ENCODE peak calls at places on chromosomes 6 and 20, in seven cellular contexts. One of them, this sample, is unnamed.

GRCh38 chr6:14129572-14129971 is 12.0 kb downstream of the CD83 start:
- DNase-seq in DND-41: peak; percentile 45
- DNase-seq in kidney: no peak
- DNase-seq in hepatocyte: peak; percentile 84
- DNase-seq in A549: peak; percentile 58
- DNase-seq in AG04450: peak; percentile 49
- DNase-seq in thoracic aorta: no peak
- DNase-seq in this sample: peak; percentile 56

GRCh38 chr6:151679081-151679480 is 128.4 kb upstream of the ESR1 start:
- DNase-seq in AG04450: no peak
- DNase-seq in A549: no peak
- DNase-seq in hepatocyte: no peak
- DNase-seq in DND-41: no peak
- DNase-seq in thoracic aorta: no peak
- DNase-seq in kidney: no peak
- DNase-seq in this sample: no peak

GRCh38 chr6:144063744-144064401 is 31.5 kb downstream of the SF3B5 start:
- DNase-seq in kidney: peak; percentile 95
- DNase-seq in hepatocyte: peak; percentile 88
- DNase-seq in DND-41: peak; percentile 53
- DNase-seq in AG04450: no peak
- DNase-seq in A549: peak; percentile 53
- DNase-seq in thoracic aorta: peak; percentile 59
- DNase-seq in this sample: peak; percentile 91

GRCh38 chr6:170178266-170178560 is 112.7 kb downstream of the DLL1 start:
- DNase-seq in hepatocyte: no peak
- DNase-seq in kidney: no peak
- DNase-seq in DND-41: no peak
- DNase-seq in thoracic aorta: no peak
- DNase-seq in A549: no peak
- DNase-seq in AG04450: no peak
- DNase-seq in this sample: no peak

GRCh38 chr6:100099189-100100074 is 105.4 kb upstream of the MCHR2 start:
- DNase-seq in hepatocyte: peak; percentile 39
- DNase-seq in kidney: no peak
- DNase-seq in thoracic aorta: no peak
- DNase-seq in A549: peak; percentile 20
- DNase-seq in DND-41: no peak
- DNase-seq in AG04450: no peak
- DNase-seq in this sample: no peak

GRCh38 chr20:38723069-38723981 is 961 bp upstream of the SLC32A1 start:
- DNase-seq in DND-41: no peak
- DNase-seq in A549: no peak
- DNase-seq in AG04450: no peak
- DNase-seq in hepatocyte: no peak
- DNase-seq in kidney: no peak
- DNase-seq in thoracic aorta: no peak
- DNase-seq in this sample: no peak

GRCh38 chr20:23143098-23143497 is 57.0 kb upstream of the CD93 start:
- DNase-seq in AG04450: no peak
- DNase-seq in kidney: peak; percentile 76
- DNase-seq in thoracic aorta: peak; percentile 53
- DNase-seq in DND-41: peak; percentile 77
- DNase-seq in hepatocyte: peak; percentile 73
- DNase-seq in A549: peak; percentile 66
- DNase-seq in this sample: no peak

GRCh38 chr6:134029495-134030455 is 22.6 kb downstream of the SLC2A12 start:
- DNase-seq in A549: peak; percentile 78
- DNase-seq in hepatocyte: no peak
- DNase-seq in thoracic aorta: no peak
- DNase-seq in AG04450: no peak
- DNase-seq in kidney: no peak
- DNase-seq in DND-41: no peak
- DNase-seq in this sample: no peak

GRCh38 chr20:16007164-16007563 is 566.1 kb downstream of the KIF16B start:
- DNase-seq in AG04450: no peak
- DNase-seq in A549: no peak
- DNase-seq in hepatocyte: no peak
- DNase-seq in DND-41: no peak
- DNase-seq in kidney: no peak
- DNase-seq in thoracic aorta: no peak
- DNase-seq in this sample: no peak

GRCh38 chr20:16011519-16011918 is 561.7 kb downstream of the KIF16B start:
- DNase-seq in DND-41: no peak
- DNase-seq in AG04450: no peak
- DNase-seq in A549: no peak
- DNase-seq in thoracic aorta: no peak
- DNase-seq in hepatocyte: no peak
- DNase-seq in kidney: no peak
- DNase-seq in this sample: no peak

GRCh38 chr20:16011061-16011460 is 562.2 kb downstream of the KIF16B start:
- DNase-seq in DND-41: no peak
- DNase-seq in AG04450: no peak
- DNase-seq in thoracic aorta: no peak
- DNase-seq in kidney: no peak
- DNase-seq in hepatocyte: no peak
- DNase-seq in A549: no peak
- DNase-seq in this sample: no peak

GRCh38 chr20:16005612-16006493 is 567.4 kb downstream of the KIF16B start:
- DNase-seq in hepatocyte: no peak
- DNase-seq in A549: no peak
- DNase-seq in AG04450: no peak
- DNase-seq in DND-41: no peak
- DNase-seq in kidney: no peak
- DNase-seq in thoracic aorta: no peak
- DNase-seq in this sample: no peak

DNA sequence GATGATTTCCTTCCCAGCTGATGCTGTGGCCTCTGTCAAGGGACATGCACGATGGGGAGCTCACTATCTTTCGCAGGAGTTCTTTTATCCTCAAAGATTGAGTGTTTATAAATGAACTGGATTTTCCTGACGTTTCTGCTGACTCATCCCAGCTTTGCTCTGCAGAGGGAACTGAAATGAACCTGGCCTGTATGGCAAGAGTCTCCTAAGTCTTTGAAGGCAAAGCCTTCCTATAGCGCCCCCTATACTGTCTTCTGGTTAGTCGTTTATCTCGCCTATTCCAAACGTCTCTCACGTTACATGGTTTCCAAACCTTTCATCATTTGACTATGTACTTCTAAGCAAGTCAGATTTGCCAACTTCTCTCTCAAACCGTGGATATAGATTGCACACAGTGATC is 565.3 kb downstream of the KIF16B start:
- DNase-seq in AG04450: no peak
- DNase-seq in A549: peak; percentile 31
- DNase-seq in thoracic aorta: no peak
- DNase-seq in DND-41: no peak
- DNase-seq in kidney: no peak
- DNase-seq in hepatocyte: no peak
- DNase-seq in this sample: no peak
- TF ChIP-seq CTCF in AG04450: peak; percentile 11
- TF ChIP-seq CTCF in A549: no peak
- TF ChIP-seq CTCF in thoracic aorta: no peak
- TF ChIP-seq CTCF in DND-41: no peak
- TF ChIP-seq CTCF in kidney: no peak
- TF ChIP-seq CTCF in hepatocyte: no peak
- TF ChIP-seq CTCF in this sample: no peak

GRCh38 chr6:149898966-149899365 is 1.1 kb upstream of the RAET1E start:
- DNase-seq in AG04450: no peak
- DNase-seq in hepatocyte: no peak
- DNase-seq in DND-41: no peak
- DNase-seq in thoracic aorta: no peak
- DNase-seq in A549: no peak
- DNase-seq in kidney: no peak
- DNase-seq in this sample: no peak

GRCh38 chr6:149896491-149896890 is 1.4 kb downstream of the RAET1E start:
- DNase-seq in thoracic aorta: no peak
- DNase-seq in A549: no peak
- DNase-seq in kidney: no peak
- DNase-seq in DND-41: no peak
- DNase-seq in AG04450: no peak
- DNase-seq in hepatocyte: no peak
- DNase-seq in this sample: no peak

GRCh38 chr6:149899486-149899885 is 1.6 kb upstream of the RAET1E start:
- DNase-seq in DND-41: no peak
- DNase-seq in kidney: no peak
- DNase-seq in hepatocyte: no peak
- DNase-seq in A549: no peak
- DNase-seq in thoracic aorta: no peak
- DNase-seq in AG04450: no peak
- DNase-seq in this sample: no peak

GRCh38 chr6:149897015-149897697 is 757 bp downstream of the RAET1E start:
- DNase-seq in DND-41: no peak
- DNase-seq in thoracic aorta: peak; percentile 83
- DNase-seq in A549: peak; percentile 46
- DNase-seq in hepatocyte: no peak
- DNase-seq in kidney: peak; percentile 87
- DNase-seq in AG04450: peak; percentile 63
- DNase-seq in this sample: no peak

GRCh38 chr6:149897855-149898744 is at the start of gene RAET1E:
- DNase-seq in kidney: no peak
- DNase-seq in hepatocyte: no peak
- DNase-seq in thoracic aorta: no peak
- DNase-seq in A549: no peak
- DNase-seq in DND-41: no peak
- DNase-seq in AG04450: no peak
- DNase-seq in this sample: no peak
- H3K27ac ChIP-seq in kidney: peak within 1 kb of the TSS; percentile 29
- H3K27ac ChIP-seq in hepatocyte: no peak within 1 kb of the TSS
- H3K27ac ChIP-seq in thoracic aorta: peak within 1 kb of the TSS; percentile 73
- H3K27ac ChIP-seq in A549: peak within 1 kb of the TSS; percentile 94
- H3K27ac ChIP-seq in DND-41: no peak within 1 kb of the TSS
- H3K27ac ChIP-seq in AG04450: peak within 1 kb of the TSS; percentile 73
- H3K27ac ChIP-seq in this sample: no peak within 1 kb of the TSS

GRCh38 chr20:41608606-41609005 is 9.6 kb downstream of the CHD6 start:
- DNase-seq in A549: no peak
- DNase-seq in kidney: no peak
- DNase-seq in DND-41: no peak
- DNase-seq in thoracic aorta: no peak
- DNase-seq in AG04450: no peak
- DNase-seq in hepatocyte: no peak
- DNase-seq in this sample: no peak
- TF ChIP-seq CTCF in A549: no peak
- TF ChIP-seq CTCF in kidney: no peak
- TF ChIP-seq CTCF in DND-41: no peak
- TF ChIP-seq CTCF in thoracic aorta: no peak
- TF ChIP-seq CTCF in AG04450: no peak
- TF ChIP-seq CTCF in hepatocyte: no peak
- TF ChIP-seq CTCF in this sample: no peak

GRCh38 chr6:88449770-88450169 is 283.6 kb upstream of the CNR1 start:
- DNase-seq in kidney: no peak
- DNase-seq in thoracic aorta: no peak
- DNase-seq in A549: no peak
- DNase-seq in AG04450: no peak
- DNase-seq in hepatocyte: no peak
- DNase-seq in DND-41: no peak
- DNase-seq in this sample: no peak

GRCh38 chr6:88442731-88443130 is 276.6 kb upstream of the CNR1 start:
- DNase-seq in thoracic aorta: no peak
- DNase-seq in DND-41: no peak
- DNase-seq in AG04450: no peak
- DNase-seq in A549: no peak
- DNase-seq in hepatocyte: no peak
- DNase-seq in kidney: no peak
- DNase-seq in this sample: no peak

GRCh38 chr6:88443554-88443953 is 277.4 kb upstream of the CNR1 start:
- DNase-seq in thoracic aorta: no peak
- DNase-seq in kidney: no peak
- DNase-seq in hepatocyte: no peak
- DNase-seq in AG04450: no peak
- DNase-seq in DND-41: no peak
- DNase-seq in A549: no peak
- DNase-seq in this sample: no peak

GRCh38 chr6:88445188-88445958 is 279.2 kb upstream of the CNR1 start:
- DNase-seq in A549: no peak
- DNase-seq in kidney: no peak
- DNase-seq in thoracic aorta: no peak
- DNase-seq in DND-41: no peak
- DNase-seq in AG04450: no peak
- DNase-seq in hepatocyte: no peak
- DNase-seq in this sample: no peak
- H3K27ac ChIP-seq in A549: no peak overlapping the region
- H3K27ac ChIP-seq in kidney: no peak overlapping the region
- H3K27ac ChIP-seq in thoracic aorta: no peak overlapping the region
- H3K27ac ChIP-seq in DND-41: no peak overlapping the region
- H3K27ac ChIP-seq in AG04450: no peak overlapping the region
- H3K27ac ChIP-seq in hepatocyte: no peak overlapping the region
- H3K27ac ChIP-seq in this sample: no peak overlapping the region

GRCh38 chr6:109531446-109531845 is 48.4 kb upstream of the ZBTB24 start:
- DNase-seq in AG04450: no peak
- DNase-seq in thoracic aorta: no peak
- DNase-seq in A549: no peak
- DNase-seq in hepatocyte: no peak
- DNase-seq in DND-41: no peak
- DNase-seq in kidney: no peak
- DNase-seq in this sample: no peak

GRCh38 chr6:109523478-109523877 is 40.5 kb upstream of the ZBTB24 start:
- DNase-seq in kidney: no peak
- DNase-seq in DND-41: no peak
- DNase-seq in thoracic aorta: no peak
- DNase-seq in AG04450: no peak
- DNase-seq in hepatocyte: no peak
- DNase-seq in A549: no peak
- DNase-seq in this sample: no peak

GRCh38 chr6:109524129-109524528 is 41.1 kb upstream of the ZBTB24 start:
- DNase-seq in AG04450: no peak
- DNase-seq in kidney: no peak
- DNase-seq in hepatocyte: no peak
- DNase-seq in A549: no peak
- DNase-seq in thoracic aorta: no peak
- DNase-seq in DND-41: no peak
- DNase-seq in this sample: no peak

GRCh38 chr6:109526905-109527628 is 44.0 kb upstream of the ZBTB24 start:
- DNase-seq in hepatocyte: peak; percentile 80
- DNase-seq in DND-41: peak; percentile 67
- DNase-seq in thoracic aorta: no peak
- DNase-seq in A549: peak; percentile 63
- DNase-seq in kidney: peak; percentile 47
- DNase-seq in AG04450: peak; percentile 23
- DNase-seq in this sample: peak; percentile 42

GRCh38 chr6:109527989-109528388 is 45.0 kb upstream of the ZBTB24 start:
- DNase-seq in DND-41: no peak
- DNase-seq in kidney: no peak
- DNase-seq in thoracic aorta: no peak
- DNase-seq in hepatocyte: no peak
- DNase-seq in AG04450: no peak
- DNase-seq in A549: peak; percentile 17
- DNase-seq in this sample: no peak
- TF ChIP-seq CTCF in DND-41: peak; percentile 50
- TF ChIP-seq CTCF in kidney: no peak
- TF ChIP-seq CTCF in thoracic aorta: no peak
- TF ChIP-seq CTCF in hepatocyte: no peak
- TF ChIP-seq CTCF in AG04450: peak; percentile 49
- TF ChIP-seq CTCF in A549: no peak
- TF ChIP-seq CTCF in this sample: no peak

DNA sequence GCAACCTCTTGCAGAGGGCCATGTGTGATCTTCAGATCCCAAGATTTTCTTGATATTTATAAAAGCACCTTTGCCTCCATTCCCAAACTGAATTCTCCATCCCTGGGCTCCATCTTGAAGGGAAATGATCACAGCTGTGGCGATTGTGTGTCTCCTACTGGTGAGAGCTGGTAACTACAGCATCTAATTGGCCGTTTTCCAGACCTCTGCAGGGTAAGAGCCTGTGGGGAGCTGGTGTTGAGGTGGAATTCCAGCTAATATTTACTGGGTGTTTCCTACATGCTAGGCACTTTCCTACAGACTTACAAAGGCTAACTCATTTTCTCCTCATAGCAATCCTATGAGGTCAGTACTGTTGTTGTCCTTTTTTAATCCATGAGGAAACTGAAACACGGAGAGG is 59.2 kb upstream of the FNDC1 start:
- DNase-seq in hepatocyte: peak; percentile 58
- DNase-seq in A549: peak; percentile 49
- DNase-seq in kidney: no peak
- DNase-seq in AG04450: no peak
- DNase-seq in thoracic aorta: no peak
- DNase-seq in DND-41: peak; percentile 54
- DNase-seq in this sample: no peak
- H3K27ac ChIP-seq in hepatocyte: no peak overlapping the region
- H3K27ac ChIP-seq in A549: no peak overlapping the region
- H3K27ac ChIP-seq in kidney: no peak overlapping the region
- H3K27ac ChIP-seq in AG04450: no peak overlapping the region
- H3K27ac ChIP-seq in thoracic aorta: no peak overlapping the region
- H3K27ac ChIP-seq in DND-41: no peak overlapping the region
- H3K27ac ChIP-seq in this sample: no peak overlapping the region

This sample was measured in CD8-positive, alpha-beta T cell.